ENCODE peak calls at places on chromosomes 2 and 18, in five cellular contexts. Y is choroid plexus epithelial cell, U is upper lobe of right lung, X is fibroblast of villous mesenchyme, A is breast epithelium. F is an unnamed sample.

GRCh38 chr2:32947076-32947483 is 327 bp downstream of the LTBP1 start:
- DNase-seq in Y (peak), U (peak), X (no peak), A (no peak), F (no peak)

GRCh38 chr2:162677476-162677875 is 161.1 kb downstream of the KCNH7 start:
- DNase-seq in A (no peak), Y (peak), X (no peak), U (no peak), F (peak)

GRCh38 chr2:78861546-78861945 is 164.0 kb upstream of the REG3G start:
- DNase-seq in A (no peak), X (no peak), Y (peak), U (no peak), F (no peak)

GRCh38 chr18:72086421-72086820 is 457.7 kb downstream of the CBLN2 start:
- DNase-seq in X (peak), U (no peak), A (no peak), Y (peak), F (peak)

GRCh38 chr2:149160701-149161217 is 122.3 kb downstream of the LYPD6B start:
- DNase-seq in X (peak), U (no peak), Y (no peak), A (no peak), F (no peak)

GRCh38 chr18:67476585-67476984 is 39.9 kb downstream of the DSEL start:
- DNase-seq in U (no peak), Y (peak), X (peak), A (no peak), F (peak)

GRCh38 chr2:99242151-99242550 is 13.3 kb downstream of the LYG2 start:
- DNase-seq in X (no peak), Y (no peak), U (no peak), A (no peak), F (no peak)

GRCh38 chr2:158544998-158545397 is 88.2 kb downstream of the PKP4 start:
- DNase-seq in X (no peak), U (no peak), A (no peak), Y (no peak), F (no peak)

GRCh38 chr2:240353086-240353798 is 82.2 kb upstream of the GPC1 start:
- DNase-seq in U (peak), A (no peak), Y (no peak), X (no peak), F (no peak)

GRCh38 chr18:63994783-63995399 is 25.0 kb downstream of the SERPINB8 start:
- DNase-seq in X (peak), A (peak), Y (peak), U (no peak), F (peak)

DNA sequence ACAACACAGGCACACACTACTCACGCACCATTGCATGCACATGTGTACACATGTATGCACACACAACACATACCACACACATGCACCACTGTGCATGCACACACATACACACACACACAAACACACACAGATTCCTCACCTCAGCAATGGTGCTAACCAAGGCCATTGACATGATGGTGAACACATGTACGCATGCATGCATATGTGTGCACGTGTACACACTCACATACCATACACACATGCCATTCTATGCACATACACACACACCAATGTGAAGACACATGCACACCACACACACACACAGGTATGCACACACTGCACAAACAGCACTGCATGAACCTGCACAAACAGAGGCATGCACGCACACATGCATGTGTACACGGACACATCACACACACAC is 976.0 kb downstream of the DCDC2C start:
- DNase-seq in U (no peak), X (no peak), Y (no peak), A (no peak), F (no peak)
- H3K4me3 ChIP-seq in U (no peak), X (no peak), Y (no peak), A (no peak), F (no peak)

GRCh38 chr2:76281176-76281841 is 570.6 kb upstream of the GCFC2 start:
- DNase-seq in U (no peak), X (no peak), Y (no peak), A (no peak), F (no peak)
- TF ChIP-seq CTCF in U (no peak), X (no peak), Y (no peak), A (no peak), F (no peak)

DNA sequence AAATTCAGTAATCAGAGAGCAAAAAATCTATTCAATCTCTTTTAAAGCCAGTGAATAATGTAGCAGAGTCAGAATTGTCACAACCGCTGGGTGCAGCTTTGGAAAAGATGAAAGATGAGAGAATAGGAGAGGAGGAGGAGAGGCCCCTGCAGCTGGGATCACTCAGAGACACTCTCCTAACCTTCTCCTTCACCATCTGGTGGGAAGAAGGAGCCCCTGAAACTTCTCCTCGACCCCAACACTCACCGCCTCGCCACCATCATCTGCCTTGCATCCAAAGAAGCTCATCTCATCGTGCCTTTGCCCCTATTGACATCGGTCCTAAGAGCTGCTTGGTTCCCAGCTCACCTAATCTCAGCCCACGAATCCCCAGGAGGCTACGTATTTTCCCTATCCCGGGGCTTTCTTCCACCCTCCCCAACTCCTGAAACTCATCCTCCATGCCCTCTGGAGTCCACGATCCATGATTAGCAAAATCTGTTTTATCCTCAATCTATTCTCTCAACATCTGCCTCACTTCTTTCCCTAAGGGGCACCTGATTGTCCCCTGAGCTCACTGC is 58.5 kb downstream of the PKDCC start:
- DNase-seq in X (no peak), A (no peak), U (no peak), Y (no peak), F (no peak)
- H3K4me3 ChIP-seq in X (no peak), A (no peak), U (peak), Y (no peak), F (no peak)

DNA sequence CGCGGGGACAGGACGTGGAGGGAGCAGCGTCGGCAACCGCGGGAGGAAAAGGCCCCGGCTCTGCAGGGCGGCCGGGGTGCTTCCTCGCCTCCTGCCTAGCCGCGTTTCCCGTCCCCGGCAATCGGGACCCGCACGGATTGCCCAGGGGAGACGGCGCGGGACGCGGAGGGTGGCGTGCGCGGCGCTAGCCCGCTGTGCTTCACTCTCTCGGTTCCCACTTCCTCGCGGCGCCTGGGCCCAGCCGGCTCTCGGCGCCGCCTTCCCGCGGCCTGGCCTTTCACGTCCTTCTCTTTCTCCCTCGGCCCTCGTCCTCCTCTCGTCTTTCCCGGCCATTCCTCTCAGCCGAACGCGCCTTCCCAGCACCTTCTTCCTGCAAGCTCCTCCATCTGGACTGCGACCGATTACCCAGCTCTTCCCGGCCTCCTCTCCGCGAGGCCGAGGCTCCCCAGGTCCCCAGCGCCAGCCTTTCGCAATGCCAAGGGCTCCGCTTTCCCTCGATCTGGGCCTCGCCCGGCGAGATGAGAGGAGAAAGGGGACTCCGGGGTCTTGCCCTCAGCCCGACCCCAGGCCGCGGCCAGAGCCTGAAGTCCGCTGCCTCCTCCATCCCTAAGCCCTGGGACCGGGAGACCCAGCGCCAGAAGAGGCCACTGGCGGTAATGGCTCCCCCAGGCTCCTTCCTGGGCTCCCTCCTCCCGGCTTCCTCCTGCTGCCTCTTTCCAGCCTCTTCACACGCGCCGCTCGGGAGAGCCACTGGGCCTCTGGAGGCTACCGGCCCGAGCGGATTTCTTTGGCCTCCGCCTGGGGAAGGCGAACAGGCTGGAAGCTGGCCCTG is 34.2 kb upstream of the ATP6V1B1 start:
- DNase-seq in Y (peak), A (no peak), X (peak), U (no peak), F (peak)
- TF ChIP-seq CTCF in Y (no peak), A (no peak), X (no peak), U (no peak), F (no peak)

GRCh38 chr2:202044777-202045176 is 11.1 kb downstream of the FZD7 start:
- DNase-seq in Y (no peak), U (no peak), A (no peak), X (no peak), F (no peak)
- H3K4me3 ChIP-seq in Y (no peak), U (no peak), A (no peak), X (no peak), F (no peak)

GRCh38 chr2:207258191-207258991 is 92.6 kb upstream of the KLF7 start:
- DNase-seq in U (no peak), Y (peak), A (peak), X (peak), F (peak)
- TF ChIP-seq CTCF in U (no peak), Y (peak), A (no peak), X (peak), F (no peak)